ENCODE peak calls at places on chromosomes 1 and 21, in nine cellular contexts. O is stomach; M is stimulated activated CD4-positive, alpha-beta T cell treated with anti-CD3 and anti-CD28 coated beads, Interleukin-12 subunit alpha, Interleukin-12 subunit beta, amount 100 ng/mL, for 4 hours; Y is ureter; U is NT2/D1; L is ACHN; E is SW480; R is CD4-positive, alpha-beta memory T cell; B is mucosa of gallbladder. X is an unnamed sample.

GRCh38 chr1:145916745-145917144 is 1.8 kb downstream of the PEX11B start:
- DNase-seq in O (no peak), M (no peak), Y (no peak), U (no peak), L (peak; percentile 25), E (no peak), R (no peak), B (no peak), X (no peak)

GRCh38 chr21:39373634-39374033 is 24.7 kb upstream of the HMGN1 start:
- DNase-seq in O (no peak), M (no peak), Y (no peak), U (no peak), L (peak; percentile 26), E (peak; percentile 59), R (no peak), B (no peak), X (peak; percentile 78)

GRCh38 chr1:7629011-7629410 is 142.1 kb upstream of the VAMP3 start:
- DNase-seq in O (no peak), M (no peak), Y (no peak), U (no peak), L (no peak), E (no peak), R (no peak), B (no peak), X (no peak)

GRCh38 chr1:222288056-222288455 is 259.8 kb downstream of the HHIPL2 start:
- DNase-seq in O (no peak), M (no peak), Y (no peak), U (no peak), L (no peak), E (peak; percentile 16), R (no peak), B (peak; percentile 50), X (no peak)

GRCh38 chr1:177849130-177849529 is 120.7 kb downstream of the SEC16B start:
- DNase-seq in O (no peak), M (no peak), Y (no peak), U (no peak), L (no peak), E (no peak), R (no peak), B (no peak), X (no peak)

GRCh38 chr1:57422271-57423134 is 1.4 kb downstream of the DAB1 start:
- DNase-seq in O (no peak), M (no peak), Y (no peak), U (peak; percentile 71), L (peak; percentile 20), E (no peak), R (no peak), B (no peak), X (no peak)

GRCh38 chr1:45243476-45244343 is 37.3 kb upstream of the ZSWIM5 start:
- DNase-seq in O (no peak), M (no peak), Y (no peak), U (no peak), L (no peak), E (no peak), R (no peak), B (no peak), X (no peak)

GRCh38 chr1:9841460-9841859 is 17.7 kb upstream of the CLSTN1 start:
- DNase-seq in O (no peak), M (no peak), Y (no peak), U (no peak), L (no peak), E (no peak), R (no peak), B (no peak), X (no peak)

GRCh38 chr1:100528861-100529260 is 9.1 kb upstream of the GPR88 start:
- DNase-seq in O (no peak), M (no peak), Y (no peak), U (no peak), L (no peak), E (no peak), R (no peak), B (no peak), X (no peak)

X was measured in T47D.